ENCODE peak calls at places on chromosomes 7 and 10, in seven cellular contexts. Z is Peyer's patch; Q is T-helper 9 cell; H is naive B cell; P is naive thymus-derived CD8-positive, alpha-beta T cell; M is renal cortical epithelial cell; X is tibial nerve. R is an unnamed sample.

GRCh38 chr10:22550732-22551131 is 163.6 kb downstream of the PIP4K2A start:
- DNase-seq in Z (no peak), Q (peak), H (peak), P (peak), M (peak), X (no peak), R (peak)

GRCh38 chr7:30896783-30897617 is 14.7 kb upstream of the AQP1 start:
- DNase-seq in Z (peak), Q (no peak), H (no peak), P (no peak), M (peak), X (no peak), R (no peak)

GRCh38 chr10:48821111-48821510 is 118.5 kb downstream of the LRRC18 start:
- DNase-seq in Z (no peak), Q (no peak), H (no peak), P (no peak), M (no peak), X (no peak), R (no peak)

GRCh38 chr10:53886325-53887300 is 914.4 kb downstream of the PCDH15 start:
- DNase-seq in Z (no peak), Q (no peak), H (no peak), P (no peak), M (peak), X (no peak), R (no peak)

GRCh38 chr10:113362645-113363091 is 190.2 kb upstream of the HABP2 start:
- DNase-seq in Z (no peak), Q (no peak), H (no peak), P (no peak), M (peak), X (no peak), R (no peak)

GRCh38 chr7:80918406-80918805 is 445 bp downstream of the SEMA3C start:
- DNase-seq in Z (no peak), Q (no peak), H (no peak), P (no peak), M (no peak), X (no peak), R (peak)

GRCh38 chr10:4848341-4849041 is 22.5 kb downstream of the AKR1E2 start:
- DNase-seq in Z (no peak), Q (no peak), H (no peak), P (no peak), M (no peak), X (no peak), R (no peak)

GRCh38 chr10:102540023-102540422 is 36.3 kb downstream of the SUFU start:
- DNase-seq in Z (no peak), Q (no peak), H (no peak), P (no peak), M (peak), X (no peak), R (peak)

GRCh38 chr7:109126404-109127050 is 556.9 kb downstream of the DNAJB9 start:
- DNase-seq in Z (no peak), Q (no peak), H (no peak), P (no peak), M (no peak), X (no peak), R (no peak)

GRCh38 chr10:8416755-8417154 is 362.3 kb downstream of the GATA3 start:
- DNase-seq in Z (no peak), Q (peak), H (no peak), P (no peak), M (no peak), X (no peak), R (no peak)

GRCh38 chr7:74289018-74289659 is at the start of gene CLIP2:
- DNase-seq in Z (peak), Q (peak), H (peak), P (peak), M (no peak), X (peak), R (peak)

GRCh38 chr10:112761256-112761655 is 188.8 kb upstream of the TCF7L2 start:
- DNase-seq in Z (no peak), Q (no peak), H (no peak), P (no peak), M (no peak), X (no peak), R (no peak)

GRCh38 chr10:71246591-71247143 is 34.3 kb downstream of the UNC5B start:
- DNase-seq in Z (peak), Q (no peak), H (no peak), P (no peak), M (peak), X (no peak), R (no peak)

R was measured in GM20000.